ENCODE peak calls at places on chromosomes 16 and 17, in seven cellular contexts. N is BJ; B is Calu3; W is CD8-positive, alpha-beta T cell; V is RWPE1; K is left ventricle myocardium inferior; E is heart left ventricle. M is an unnamed sample.

GRCh38 chr17:29682054-29682453 is 59.3 kb upstream of the CORO6 start:
- DNase-seq in K (no peak), B (no peak), V (no peak), E (no peak), W (no peak), N (no peak), M (no peak)

GRCh38 chr17:40316571-40317344 is 7.8 kb downstream of the RARA start:
- DNase-seq in K (peak; percentile 78), V (peak; percentile 78), B (peak; percentile 94), N (no peak), W (no peak), E (peak; percentile 86), M (peak; percentile 23)

GRCh38 chr17:58436805-58437239 is 19.5 kb upstream of the RNF43 start:
- DNase-seq in V (no peak), W (no peak), K (no peak), B (no peak), E (no peak), N (no peak), M (no peak)

GRCh38 chr16:12089492-12090161 is 113.1 kb downstream of the SNX29 start:
- DNase-seq in V (peak; percentile 44), N (no peak), E (no peak), W (no peak), B (peak; percentile 60), K (peak; percentile 37), M (no peak)

GRCh38 chr16:57571098-57571497 is 28.7 kb downstream of the ADGRG5 start:
- DNase-seq in N (no peak), V (no peak), B (no peak), K (no peak), W (no peak), E (no peak), M (peak; percentile 14)

GRCh38 chr17:9251273-9251672 is 230.0 kb downstream of the NTN1 start:
- DNase-seq in V (no peak), W (no peak), E (no peak), B (no peak), N (no peak), K (no peak), M (no peak)

GRCh38 chr17:83083368-83084201 is 4.2 kb downstream of the METRNL start:
- DNase-seq in B (peak; percentile 53), E (no peak), W (peak; percentile 53), K (no peak), N (peak; percentile 98), V (peak; percentile 75), M (no peak)

GRCh38 chr16:31696968-31697743 is 169.5 kb downstream of the AHSP start:
- DNase-seq in K (no peak), B (no peak), V (peak; percentile 52), W (no peak), N (no peak), E (no peak), M (no peak)

GRCh38 chr16:72241930-72242329 is 70.0 kb upstream of the PMFBP1 start:
- DNase-seq in B (peak; percentile 56), V (peak; percentile 52), W (no peak), K (no peak), E (no peak), N (peak; percentile 3), M (no peak)

GRCh38 chr17:74016504-74016903 is 187.0 kb upstream of the RPL38 start:
- DNase-seq in V (no peak), N (no peak), E (no peak), W (no peak), B (no peak), K (no peak), M (no peak)

DNA sequence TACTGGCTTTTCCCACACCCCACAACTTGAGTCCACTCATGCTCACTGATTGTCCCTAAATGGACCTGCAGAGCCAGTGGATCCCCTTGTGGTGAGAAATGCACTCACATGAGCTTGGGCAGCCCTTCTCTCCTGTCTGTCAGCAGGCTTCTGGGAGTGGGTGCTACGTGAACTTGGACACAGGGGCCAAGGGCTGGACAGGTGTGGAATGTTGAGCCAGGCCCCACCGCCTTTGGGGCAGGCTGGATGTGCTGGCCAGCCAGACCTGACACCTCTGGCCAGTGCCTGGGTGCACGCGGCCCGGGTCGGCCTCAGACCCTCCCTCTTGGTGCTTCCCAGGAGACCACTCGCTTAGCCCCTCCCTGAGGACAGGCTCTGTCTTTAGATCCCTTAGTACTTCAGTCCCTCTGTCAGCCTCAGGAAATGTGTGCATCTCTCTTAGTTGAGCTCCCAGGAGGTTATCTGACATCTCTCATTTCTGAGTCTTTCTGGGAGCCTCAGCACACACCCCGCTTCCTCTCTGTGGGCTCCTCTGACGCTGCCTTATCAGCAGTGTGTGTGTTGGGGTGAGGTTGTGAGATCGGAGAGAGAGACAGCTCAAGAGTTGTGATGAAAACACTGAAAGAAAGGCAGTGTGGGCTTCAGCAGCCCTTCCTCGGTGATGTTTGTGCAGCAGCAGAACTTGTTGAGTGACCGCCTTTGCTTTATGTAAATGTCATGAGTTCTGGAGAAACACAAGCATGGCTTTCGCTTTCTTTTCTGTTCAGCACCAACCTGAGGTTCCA is 117.0 kb downstream of the RAB11FIP4 start:
- DNase-seq in K (no peak), E (no peak), B (no peak), W (peak; percentile 60), N (no peak), V (no peak), M (no peak)
- TF ChIP-seq CTCF in K (peak; percentile 21), E (no peak), B (no peak), W (peak; percentile 56), N (peak; percentile 32), V (no peak), M (no peak)

GRCh38 chr16:14129502-14129901 is 58.4 kb downstream of the MRTFB start:
- DNase-seq in W (no peak), V (no peak), B (no peak), E (no peak), N (no peak), K (no peak), M (no peak)
- TF ChIP-seq CTCF in W (no peak), V (no peak), B (no peak), E (no peak), N (no peak), K (no peak), M (no peak)

GRCh38 chr16:76639685-76640289 is 362.6 kb downstream of the CNTNAP4 start:
- DNase-seq in N (no peak), E (no peak), B (peak; percentile 60), K (no peak), V (peak; percentile 18), W (no peak), M (no peak)
- TF ChIP-seq CTCF in N (no peak), E (peak; percentile 4), B (peak; percentile 27), K (no peak), V (no peak), W (no peak), M (no peak)

GRCh38 chr16:85825326-85825725 is 25.8 kb downstream of the COX4I1 start:
- DNase-seq in W (no peak), E (no peak), K (no peak), N (no peak), V (no peak), B (no peak), M (no peak)
- TF ChIP-seq CTCF in W (no peak), E (no peak), K (no peak), N (no peak), V (no peak), B (peak; percentile 53), M (no peak)

GRCh38 chr17:50697663-50698272 is 9.9 kb downstream of the ANKRD40 start:
- DNase-seq in B (peak; percentile 33), E (no peak), V (no peak), W (no peak), K (no peak), N (no peak), M (no peak)
- TF ChIP-seq CTCF in B (no peak), E (no peak), V (no peak), W (no peak), K (no peak), N (no peak), M (no peak)

DNA sequence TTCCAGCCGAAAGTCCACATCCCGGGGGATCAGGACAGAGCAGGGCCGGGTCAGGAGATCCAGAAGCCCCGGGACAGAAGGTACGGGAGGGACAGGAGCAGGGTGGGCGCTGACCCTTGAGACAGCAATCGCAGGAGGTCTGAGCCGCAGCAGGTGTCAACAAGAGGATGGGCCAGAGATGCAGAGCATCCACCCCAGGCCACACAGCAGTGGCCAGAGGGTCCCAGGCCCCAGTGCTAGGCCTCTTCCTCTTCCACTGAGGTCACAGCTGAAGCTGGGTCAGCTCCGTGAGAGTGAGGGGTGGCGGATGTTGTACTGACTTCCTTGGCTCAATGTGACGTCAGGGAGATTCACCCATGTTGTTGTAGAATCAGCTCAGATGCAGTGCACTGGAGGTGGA is 8.7 kb upstream of the RNF213 start:
- DNase-seq in K (no peak), N (no peak), V (no peak), W (no peak), B (no peak), E (no peak), M (no peak)
- TF ChIP-seq CTCF in K (no peak), N (no peak), V (no peak), W (no peak), B (no peak), E (no peak), M (no peak)

GRCh38 chr17:19554393-19554792 is 20.7 kb downstream of the SLC47A1 start:
- DNase-seq in E (no peak), N (peak; percentile 29), B (no peak), V (no peak), K (no peak), W (no peak), M (no peak)

GRCh38 chr17:19553036-19553435 is 19.4 kb downstream of the SLC47A1 start:
- DNase-seq in V (no peak), B (no peak), W (no peak), N (no peak), K (no peak), E (no peak), M (no peak)

GRCh38 chr17:19551148-19551547 is 17.5 kb downstream of the SLC47A1 start:
- DNase-seq in E (no peak), W (no peak), V (no peak), K (no peak), N (no peak), B (no peak), M (no peak)

GRCh38 chr17:19549746-19550623 is 16.3 kb downstream of the SLC47A1 start:
- DNase-seq in V (no peak), K (no peak), E (no peak), B (no peak), W (no peak), N (no peak), M (no peak)

GRCh38 chr17:19551708-19552148 is 18.1 kb downstream of the SLC47A1 start:
- DNase-seq in K (no peak), W (no peak), N (no peak), E (no peak), B (no peak), V (no peak), M (no peak)
- TF ChIP-seq CTCF in K (no peak), W (no peak), N (no peak), E (no peak), B (no peak), V (no peak), M (no peak)